ENCODE peak calls at places on chromosome 10, in four cellular contexts. G is HCT116, E is SK-N-SH, S is H1. X is an unnamed sample.
A peak's percentile ranks its signal among the peaks of the same experiment; 100 is the strongest.

GRCh38 chr10:50528206-50528605 is 95.5 kb downstream of the SGMS1 start:
- DNase-seq in G (no peak), E (no peak), S (no peak), X (no peak)

GRCh38 chr10:85784792-85785191 is 581.8 kb downstream of the GRID1 start:
- DNase-seq in G (no peak), E (no peak), S (no peak), X (no peak)

GRCh38 chr10:71756441-71757191 is 16.7 kb downstream of the VSIR start:
- DNase-seq in G (no peak), E (no peak), S (no peak), X (no peak)

GRCh38 chr10:59336632-59337031 is 25.7 kb downstream of the FAM13C start:
- DNase-seq in G (no peak), E (no peak), S (no peak), X (no peak)

GRCh38 chr10:110959379-110960332 is 40.3 kb downstream of the SHOC2 start:
- DNase-seq in G (no peak), E (no peak), S (no peak), X (no peak)

GRCh38 chr10:369441-370221 is 234.4 kb downstream of the ZMYND11 start:
- DNase-seq in G (no peak), E (peak; percentile 87), S (no peak), X (peak; percentile 65)

GRCh38 chr10:101120884-101121660 is 10.0 kb upstream of the TLX1 start:
- DNase-seq in G (no peak), E (peak; percentile 9), S (no peak), X (no peak)

GRCh38 chr10:5684971-5685763 is 529 bp downstream of the TASOR2 start:
- DNase-seq in G (peak; percentile 47), E (peak; percentile 54), S (peak; percentile 72), X (no peak)

GRCh38 chr10:74852406-74852805 is 26.0 kb downstream of the KAT6B start:
- DNase-seq in G (no peak), E (no peak), S (no peak), X (no peak)

GRCh38 chr10:4034907-4035581 is 250.0 kb upstream of the KLF6 start:
- DNase-seq in G (no peak), E (no peak), S (no peak), X (no peak)

GRCh38 chr10:123800299-123800698 is 91.3 kb downstream of the CPXM2 start:
- DNase-seq in G (no peak), E (no peak), S (peak; percentile 36), X (no peak)

GRCh38 chr10:78868456-78868855 is 200.3 kb upstream of the ZMIZ1 start:
- DNase-seq in G (no peak), E (no peak), S (no peak), X (no peak)

GRCh38 chr10:12637649-12638048 is 288.3 kb downstream of the CAMK1D start:
- DNase-seq in G (no peak), E (no peak), S (no peak), X (no peak)

GRCh38 chr10:44467090-44467489 is 82.2 kb upstream of the CXCL12 start:
- DNase-seq in G (no peak), E (no peak), S (no peak), X (no peak)

GRCh38 chr10:69351589-69351988 is 65.1 kb downstream of the TACR2 start:
- DNase-seq in G (no peak), E (no peak), S (no peak), X (no peak)

GRCh38 chr10:69349542-69349888 is 67.2 kb downstream of the TACR2 start:
- DNase-seq in G (no peak), E (no peak), S (no peak), X (no peak)

GRCh38 chr10:69346776-69347175 is 68.5 kb downstream of the HK1 start:
- DNase-seq in G (no peak), E (no peak), S (no peak), X (no peak)

GRCh38 chr10:69345890-69346474 is 67.7 kb downstream of the HK1 start:
- DNase-seq in G (no peak), E (no peak), S (no peak), X (no peak)

GRCh38 chr10:69348824-69349541 is 67.7 kb downstream of the TACR2 start:
- DNase-seq in G (no peak), E (peak; percentile 64), S (no peak), X (no peak)
- TF ChIP-seq JUND in G (no peak), E (no peak), S (no peak), X (no peak)

DNA sequence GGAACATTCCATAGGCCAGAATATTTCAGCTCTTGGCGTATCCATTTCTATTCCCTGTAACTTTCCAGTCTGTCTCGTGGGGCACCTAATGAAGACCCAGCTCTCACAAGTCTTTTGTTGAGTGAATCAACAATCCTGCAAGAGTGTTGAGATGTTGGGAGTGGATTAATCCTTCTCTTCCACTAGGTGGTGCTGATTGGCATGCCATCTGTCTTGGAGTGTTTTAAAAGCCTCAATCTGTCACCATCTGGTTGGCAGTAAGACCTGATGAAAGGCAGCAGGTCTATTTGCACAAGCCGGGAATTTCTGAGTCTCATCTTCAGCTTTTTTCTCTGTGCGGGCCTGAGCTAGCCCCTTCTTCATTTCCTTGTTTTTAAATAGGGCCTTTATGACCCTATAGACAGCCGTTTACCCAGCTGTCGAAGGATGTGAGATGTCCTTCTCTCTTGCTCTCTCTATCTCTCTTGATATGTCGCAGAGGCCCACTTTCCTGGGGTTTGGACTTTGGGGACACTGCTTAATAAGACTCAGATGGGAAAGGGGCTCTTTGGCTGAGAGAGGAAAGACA is 180.5 kb downstream of the ZNF365 start:
- DNase-seq in G (peak; percentile 8), E (peak; percentile 33), S (no peak), X (peak; percentile 65)
- TF ChIP-seq JUND in G (no peak), E (no peak), S (no peak), X (no peak)

DNA sequence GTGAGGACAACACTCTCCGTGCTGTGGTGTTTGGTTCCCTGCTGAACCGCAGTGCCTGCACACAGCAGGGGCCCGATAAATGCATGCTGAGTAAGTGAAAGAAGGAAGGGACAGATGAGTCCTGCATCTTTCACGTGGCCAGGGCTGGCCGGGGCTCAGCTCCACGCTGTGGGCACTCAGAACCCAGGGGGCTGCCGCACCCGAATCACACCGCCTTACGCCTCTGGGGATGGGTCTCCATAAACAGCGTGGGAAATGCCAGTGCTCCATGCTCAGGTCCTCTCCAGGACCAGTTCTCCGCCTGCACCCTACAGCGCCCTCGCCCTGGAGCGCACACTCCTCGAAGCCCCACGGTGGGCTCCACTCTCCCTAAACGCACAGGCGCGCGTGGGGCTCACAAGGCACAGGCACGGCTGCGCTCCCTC is 38.1 kb downstream of the RASGEF1A start:
- DNase-seq in G (no peak), E (no peak), S (peak; percentile 51), X (no peak)
- TF ChIP-seq JUND in G (no peak), E (no peak), S (no peak), X (no peak)

GRCh38 chr10:14971867-14972448 is 12.8 kb downstream of the MEIG1 start:
- DNase-seq in G (no peak), E (no peak), S (peak; percentile 63), X (no peak)
- TF ChIP-seq JUND in G (no peak), E (no peak), S (no peak), X (no peak)

DNA sequence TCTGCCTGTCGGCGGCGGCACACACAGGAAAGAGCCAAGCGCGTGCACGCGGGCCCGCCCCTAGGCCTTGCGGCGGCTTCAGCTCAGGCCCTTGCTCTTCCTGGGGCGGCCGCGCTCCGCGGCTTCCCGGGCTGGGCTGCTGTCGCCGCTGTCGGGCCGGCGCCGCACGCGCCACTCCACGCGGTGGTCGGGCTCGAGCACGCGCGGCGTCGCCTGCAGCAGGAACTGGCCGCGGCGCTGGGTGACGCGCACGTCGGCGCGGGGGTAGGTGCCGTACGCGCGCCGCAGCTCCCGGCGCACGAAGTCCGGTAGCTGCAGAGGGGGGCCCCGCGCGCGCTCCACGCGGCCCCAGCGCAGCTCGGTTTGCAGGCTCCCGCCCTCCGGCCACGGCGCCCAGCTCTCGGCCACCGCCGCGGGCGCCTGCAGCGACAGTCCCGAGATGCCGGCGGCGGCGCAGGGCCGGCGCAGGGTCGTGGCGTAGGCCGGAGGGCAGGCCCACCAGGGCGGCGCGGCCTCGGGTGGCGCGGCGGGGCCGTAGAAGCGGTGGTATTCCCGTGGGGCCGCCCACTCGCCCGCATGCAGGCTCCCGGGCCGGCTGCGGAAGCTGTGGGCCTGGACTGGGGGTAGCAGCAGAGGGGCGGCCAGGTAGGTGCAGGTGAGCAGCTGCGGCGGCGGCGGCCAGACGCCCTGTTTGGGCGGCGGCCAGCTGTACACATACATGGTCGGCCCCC is 804 bp downstream of the C10orf95 start:
- DNase-seq in G (peak; percentile 82), E (peak; percentile 95), S (peak; percentile 84), X (peak; percentile 95)
- TF ChIP-seq JUND in G (no peak), E (no peak), S (no peak), X (no peak)

X was measured in T47D.